ENCODE peak calls at places on chromosomes 5 and 9, in ten cellular contexts. U is HFFc6; M is neural progenitor cell; J is GM10248; P is vagina; K is fibroblast of the aortic adventitia; C is heart right ventricle; B is LNCaP clone FGC; T is progenitor cell of endocrine pancreas; S is activated CD8-positive, alpha-beta T cell treated with anti-CD3 and anti-CD28 coated beads for 36 hours. D is an unnamed sample.

GRCh38 chr5:51404256-51404655 is 21.0 kb downstream of the ISL1 start:
- DNase-seq in U (no peak), M (no peak), J (no peak), P (no peak), K (no peak), C (no peak), B (no peak), T (no peak), S (no peak), D (no peak)

GRCh38 chr9:136996361-136997281 is at the start of gene CLIC3:
- DNase-seq in U (no peak), M (peak), J (no peak), P (no peak), K (peak), C (no peak), B (no peak), T (no peak), S (peak), D (peak)

GRCh38 chr9:126697350-126697749 is 83.6 kb downstream of the LMX1B start:
- DNase-seq in U (no peak), M (peak), J (no peak), P (no peak), K (no peak), C (no peak), B (no peak), T (no peak), S (no peak), D (no peak)

GRCh38 chr5:115599502-115599901 is 2.8 kb downstream of the TICAM2 start:
- DNase-seq in U (peak), M (no peak), J (peak), P (no peak), K (peak), C (no peak), B (no peak), T (no peak), S (no peak), D (no peak)

GRCh38 chr5:87120518-87121314 is 147.0 kb upstream of the RASA1 start:
- DNase-seq in U (peak), M (no peak), J (peak), P (no peak), K (peak), C (no peak), B (peak), T (no peak), S (peak), D (no peak)

GRCh38 chr5:140239939-140240700 is 62.8 kb downstream of the PFDN1 start:
- DNase-seq in U (peak), M (peak), J (peak), P (no peak), K (peak), C (peak), B (no peak), T (peak), S (peak), D (no peak)

GRCh38 chr5:100646011-100646410 is 110.8 kb downstream of the FAM174A start:
- DNase-seq in U (no peak), M (no peak), J (no peak), P (no peak), K (no peak), C (no peak), B (no peak), T (no peak), S (no peak), D (no peak)

GRCh38 chr5:72394688-72395087 is 74.5 kb downstream of the PTCD2 start:
- DNase-seq in U (no peak), M (peak), J (peak), P (no peak), K (no peak), C (no peak), B (no peak), T (no peak), S (no peak), D (no peak)

GRCh38 chr9:90647843-90648242 is 5.2 kb upstream of the DIRAS2 start:
- DNase-seq in U (no peak), M (no peak), J (no peak), P (no peak), K (no peak), C (no peak), B (no peak), T (no peak), S (no peak), D (no peak)

GRCh38 chr5:151562019-151562707 is 29.0 kb downstream of the FAT2 start:
- DNase-seq in U (no peak), M (peak), J (no peak), P (no peak), K (no peak), C (no peak), B (no peak), T (no peak), S (no peak), D (no peak)

GRCh38 chr9:97412628-97413382 is 909 bp downstream of the TDRD7 start:
- DNase-seq in U (no peak), M (no peak), J (peak), P (no peak), K (peak), C (no peak), B (no peak), T (no peak), S (no peak), D (no peak)

GRCh38 chr5:43753069-43753468 is 150.1 kb downstream of the NNT start:
- DNase-seq in U (no peak), M (no peak), J (no peak), P (no peak), K (no peak), C (no peak), B (no peak), T (no peak), S (peak), D (no peak)
- TF ChIP-seq CTCF in U (peak), M (no peak), J (no peak), P (no peak), K (no peak), C (no peak), B (no peak), T (no peak), S (no peak), D (no peak)

GRCh38 chr9:29691758-29692407 is 2118.6 kb upstream of the C9orf72 start:
- DNase-seq in U (peak), M (peak), J (peak), P (no peak), K (peak), C (no peak), B (peak), T (no peak), S (peak), D (no peak)
- TF ChIP-seq CTCF in U (peak), M (peak), J (peak), P (no peak), K (peak), C (no peak), B (peak), T (peak), S (no peak), D (peak)

GRCh38 chr9:70120834-70121510 is 77.3 kb downstream of the MAMDC2 start:
- DNase-seq in U (peak), M (peak), J (no peak), P (no peak), K (peak), C (peak), B (no peak), T (no peak), S (no peak), D (no peak)
- TF ChIP-seq CTCF in U (peak), M (no peak), J (no peak), P (no peak), K (peak), C (peak), B (peak), T (no peak), S (no peak), D (no peak)

GRCh38 chr9:134330590-134330989 is 4.3 kb downstream of the RXRA start:
- DNase-seq in U (no peak), M (no peak), J (no peak), P (no peak), K (no peak), C (no peak), B (no peak), T (no peak), S (no peak), D (no peak)

GRCh38 chr9:134328841-134329575 is 2.8 kb downstream of the RXRA start:
- DNase-seq in U (no peak), M (peak), J (no peak), P (no peak), K (peak), C (peak), B (no peak), T (peak), S (no peak), D (no peak)

GRCh38 chr9:134329886-134330285 is 3.6 kb downstream of the RXRA start:
- DNase-seq in U (no peak), M (no peak), J (no peak), P (no peak), K (no peak), C (no peak), B (no peak), T (no peak), S (no peak), D (no peak)

GRCh38 chr9:134328341-134328840 is 2.1 kb downstream of the RXRA start:
- DNase-seq in U (no peak), M (peak), J (no peak), P (no peak), K (peak), C (no peak), B (no peak), T (no peak), S (no peak), D (no peak)

GRCh38 chr9:134329576-134329855 is 3.3 kb downstream of the RXRA start:
- DNase-seq in U (no peak), M (no peak), J (no peak), P (no peak), K (no peak), C (no peak), B (no peak), T (no peak), S (no peak), D (no peak)
- TF ChIP-seq CTCF in U (peak), M (no peak), J (no peak), P (no peak), K (no peak), C (no peak), B (no peak), T (no peak), S (no peak), D (no peak)

DNA sequence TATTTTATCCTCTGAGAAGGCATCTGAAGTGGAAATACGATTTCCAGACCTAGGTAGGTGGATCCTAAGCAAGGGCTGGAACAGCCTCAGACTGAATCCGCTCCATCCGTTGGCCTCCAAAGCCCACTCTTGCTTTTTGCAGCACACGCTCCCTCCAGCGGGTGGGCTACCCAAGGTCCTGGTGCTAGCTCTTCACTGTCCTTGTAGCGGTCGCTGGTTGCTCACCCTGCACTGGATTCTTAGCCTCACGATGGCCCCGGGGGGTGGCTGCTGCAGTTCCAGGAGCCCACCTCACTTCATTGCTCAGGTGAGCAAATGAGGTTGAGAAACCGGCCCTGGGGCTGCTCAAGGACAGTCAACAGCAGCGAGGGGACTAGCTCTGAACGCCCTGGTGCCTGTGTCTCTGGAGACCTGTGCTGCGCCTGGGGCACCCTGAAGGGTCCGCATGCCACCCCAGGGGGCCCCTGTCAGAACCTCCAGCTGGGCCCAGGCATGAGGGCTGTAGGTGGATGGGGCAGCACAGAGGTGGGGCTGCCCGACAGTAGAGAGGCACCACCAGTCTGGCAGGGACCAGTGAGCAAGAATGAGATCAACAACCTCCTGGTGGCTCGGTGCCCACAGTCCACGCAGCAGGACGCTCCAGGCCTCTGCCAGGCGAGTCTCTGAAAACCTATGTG is 4.3 kb downstream of the MGAT4B start:
- DNase-seq in U (no peak), M (no peak), J (no peak), P (no peak), K (no peak), C (no peak), B (no peak), T (no peak), S (no peak), D (no peak)
- TF ChIP-seq CTCF in U (no peak), M (no peak), J (no peak), P (no peak), K (no peak), C (no peak), B (no peak), T (no peak), S (no peak), D (peak)

GRCh38 chr5:53246042-53246836 is 136.7 kb upstream of the MOCS2 start:
- DNase-seq in U (peak), M (no peak), J (no peak), P (no peak), K (peak), C (no peak), B (no peak), T (no peak), S (no peak), D (no peak)

GRCh38 chr5:53253421-53253871 is 143.9 kb upstream of the MOCS2 start:
- DNase-seq in U (peak), M (no peak), J (no peak), P (no peak), K (peak), C (no peak), B (no peak), T (no peak), S (no peak), D (no peak)

GRCh38 chr5:53250151-53250550 is 140.6 kb upstream of the MOCS2 start:
- DNase-seq in U (no peak), M (no peak), J (no peak), P (no peak), K (no peak), C (no peak), B (no peak), T (no peak), S (no peak), D (no peak)

DNA sequence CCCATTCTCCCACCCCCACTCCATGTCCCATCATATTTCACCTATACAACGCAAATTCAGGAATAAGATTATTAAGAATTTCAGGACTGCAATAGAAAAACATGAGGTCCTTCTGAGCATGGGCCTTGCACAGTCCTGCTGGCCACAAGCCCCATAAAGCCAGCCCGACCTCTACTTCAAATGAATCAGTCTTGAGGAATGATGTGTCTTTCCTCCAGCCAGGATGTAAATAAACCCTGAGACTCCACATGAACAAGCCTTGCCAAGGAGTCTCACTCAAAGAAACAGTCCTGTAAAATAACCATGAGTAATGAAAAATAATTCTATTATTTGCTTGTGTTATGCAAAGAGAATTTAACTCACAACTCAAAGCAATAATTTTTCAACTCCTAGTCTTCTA is 140.0 kb upstream of the MOCS2 start:
- DNase-seq in U (peak), M (no peak), J (no peak), P (no peak), K (peak), C (no peak), B (no peak), T (no peak), S (no peak), D (no peak)
- TF ChIP-seq CTCF in U (no peak), M (no peak), J (no peak), P (no peak), K (no peak), C (no peak), B (no peak), T (no peak), S (no peak), D (no peak)

DNA sequence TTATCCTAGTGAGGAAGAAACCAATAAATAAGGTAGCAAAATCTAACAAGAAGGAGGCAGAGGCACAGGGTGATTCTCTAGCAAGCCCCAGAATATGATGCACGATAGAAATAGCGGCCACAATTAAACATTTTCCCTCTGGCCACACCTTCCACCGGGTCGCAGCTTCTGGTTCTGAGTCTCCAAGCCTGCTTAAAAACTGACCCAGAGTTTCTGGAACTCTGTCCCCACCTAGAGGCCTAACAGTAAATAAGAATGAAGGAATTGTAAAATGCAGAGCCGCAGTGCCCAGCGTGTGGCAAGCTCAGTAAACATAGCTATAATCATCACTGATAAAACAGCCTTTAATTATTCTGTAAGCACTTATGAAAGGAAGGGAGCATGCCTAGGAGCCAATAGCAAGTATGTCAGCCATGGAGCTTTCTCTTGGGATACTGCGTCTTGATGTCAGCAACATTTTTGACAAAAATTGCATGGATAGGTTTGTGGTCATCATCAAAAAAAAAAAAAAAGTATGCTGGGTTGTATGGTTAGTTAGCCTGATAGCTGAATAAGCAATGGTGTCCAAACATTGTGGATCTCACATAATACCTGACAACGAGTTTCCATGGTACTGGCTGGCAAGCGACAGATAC is 465.5 kb downstream of the DNAH5 start:
- DNase-seq in U (peak), M (peak), J (peak), P (no peak), K (peak), C (peak), B (peak), T (peak), S (no peak), D (no peak)
- TF ChIP-seq CTCF in U (peak), M (peak), J (peak), P (no peak), K (peak), C (peak), B (peak), T (peak), S (no peak), D (peak)

DNA sequence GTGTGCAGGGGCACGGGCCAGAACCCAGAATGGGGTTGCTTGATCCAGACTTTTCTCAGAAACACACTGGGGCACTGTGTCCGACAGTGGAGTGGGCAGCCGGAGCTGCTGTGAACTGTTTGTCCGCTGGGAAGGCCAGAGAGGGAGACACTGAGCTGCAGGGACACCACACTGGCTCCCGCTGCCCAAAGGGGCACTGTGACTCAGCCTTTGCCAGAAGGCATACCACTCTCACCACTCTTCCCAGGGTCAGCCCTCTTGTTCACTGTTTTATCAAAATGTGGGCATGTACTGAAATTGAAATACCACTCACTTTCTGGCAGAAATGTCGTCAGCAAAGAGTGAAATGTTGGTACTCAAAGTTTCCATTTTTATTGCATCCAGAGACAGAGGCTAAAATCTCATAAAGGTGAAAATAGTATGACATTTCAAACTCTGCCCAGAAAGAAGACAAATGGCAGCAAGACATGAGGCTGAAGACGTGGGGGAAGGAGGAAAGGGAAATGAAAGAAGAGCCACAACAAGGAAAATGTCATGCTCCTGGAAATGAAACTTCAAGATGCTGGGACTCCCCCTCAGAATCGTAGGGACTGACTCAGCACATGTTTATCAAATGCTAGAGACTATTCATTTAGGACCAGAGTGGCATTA is 4.5 kb upstream of the IL7R start:
- DNase-seq in U (no peak), M (no peak), J (peak), P (no peak), K (no peak), C (no peak), B (no peak), T (no peak), S (peak), D (no peak)
- TF ChIP-seq CTCF in U (peak), M (no peak), J (no peak), P (no peak), K (no peak), C (no peak), B (no peak), T (no peak), S (no peak), D (no peak)